ENCODE peak calls at places on chromosomes 7 and 10, in nine cellular contexts. J is HFFc6, H is natural killer cell, D is cardiac fibroblast, F is WTC11, N is choroid plexus epithelial cell, K is Calu3, G is GM10248, S is AG04449. B is an unnamed sample.

GRCh38 chr10:86443069-86443468 is 76.5 kb upstream of the GRID1 start:
- DNase-seq in N (peak; percentile 88), H (no peak), K (no peak), S (peak; percentile 66), D (peak; percentile 64), F (no peak), G (no peak), J (no peak), B (no peak)

GRCh38 chr7:1355568-1356340 is 103.5 kb downstream of the MICALL2 start:
- DNase-seq in H (no peak), G (no peak), F (peak; percentile 12), N (no peak), S (no peak), J (no peak), D (no peak), K (peak; percentile 82), B (no peak)

GRCh38 chr7:134737561-134738353 is 41.7 kb upstream of the CALD1 start:
- DNase-seq in H (no peak), N (peak; percentile 80), S (peak; percentile 90), K (no peak), J (peak; percentile 93), F (no peak), G (no peak), D (peak; percentile 92), B (no peak)

GRCh38 chr10:46019541-46020343 is 10.7 kb downstream of the NCOA4 start:
- DNase-seq in G (no peak), J (no peak), K (no peak), H (no peak), D (peak; percentile 43), S (no peak), N (peak; percentile 38), F (no peak), B (no peak)

GRCh38 chr10:133276435-133277201 is at the start of gene ADAM8:
- DNase-seq in J (no peak), N (no peak), K (peak; percentile 74), S (no peak), H (peak; percentile 65), F (peak; percentile 87), G (peak; percentile 93), D (no peak), B (no peak)

GRCh38 chr10:52316500-52316899 is 2.4 kb downstream of the DKK1 start:
- DNase-seq in G (no peak), S (no peak), D (no peak), F (no peak), J (peak; percentile 37), H (no peak), N (no peak), K (no peak), B (no peak)

GRCh38 chr7:142441074-142441403 is 183.2 kb upstream of the PRSS58 start:
- DNase-seq in K (no peak), G (no peak), N (no peak), S (no peak), H (no peak), F (no peak), J (no peak), D (no peak), B (no peak)

GRCh38 chr7:26696161-26696560 is 168.2 kb downstream of the SKAP2 start:
- DNase-seq in G (no peak), F (no peak), S (no peak), N (no peak), H (no peak), D (peak; percentile 21), K (no peak), J (no peak), B (no peak)

DNA sequence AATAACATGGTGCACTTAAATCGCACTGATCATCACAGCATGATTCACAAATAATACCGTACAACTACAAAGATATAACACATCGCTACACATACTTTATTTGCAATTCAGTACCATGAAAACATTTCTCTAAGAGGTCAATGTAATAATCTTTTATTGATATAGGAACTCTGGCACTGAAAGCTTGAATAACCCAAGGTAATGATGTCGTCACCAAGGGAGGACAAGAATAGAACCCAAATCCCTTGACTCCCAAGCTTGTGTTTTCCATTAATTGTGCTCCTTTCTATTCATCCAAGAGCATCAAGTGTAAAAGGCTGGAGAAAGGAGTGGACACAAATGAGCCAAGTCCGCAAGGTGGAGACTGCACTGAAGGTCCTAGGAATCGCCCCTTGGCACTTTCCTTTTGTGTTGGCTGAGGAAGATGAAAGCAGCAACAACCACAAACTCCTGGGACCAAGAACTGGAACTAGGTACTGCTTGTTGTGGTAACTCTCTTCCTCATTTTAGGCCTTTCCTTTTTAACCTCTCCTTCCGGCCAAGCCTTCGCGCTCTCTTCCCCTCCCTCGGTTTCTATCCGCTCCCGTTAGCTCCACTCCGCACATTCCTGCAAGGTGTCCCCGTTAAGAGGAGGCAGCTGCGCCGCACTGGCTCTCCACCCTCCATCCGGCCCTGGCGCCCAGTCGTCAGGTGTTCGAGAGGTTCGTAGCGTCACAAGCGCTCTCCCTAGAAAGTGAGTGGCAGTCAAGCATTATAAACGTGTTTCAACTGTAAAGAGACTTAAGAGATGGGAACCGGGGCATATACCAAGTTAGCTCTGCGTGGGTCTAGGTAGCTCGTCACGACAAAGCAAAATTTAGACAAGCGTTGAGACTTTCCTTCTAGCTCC is 1.0 kb upstream of the CBLL1 start:
- DNase-seq in G (peak; percentile 46), D (no peak), J (no peak), H (no peak), N (no peak), S (no peak), F (peak; percentile 77), K (no peak), B (no peak)
- TF ChIP-seq CTCF in G (no peak), D (no peak), J (no peak), H (no peak), N (no peak), S (no peak), F (no peak), K (no peak), B (no peak)

GRCh38 chr7:47282790-47283496 is 299.0 kb downstream of the TNS3 start:
- DNase-seq in K (no peak), D (no peak), G (no peak), S (no peak), J (no peak), N (no peak), F (no peak), H (no peak), B (no peak)

GRCh38 chr7:47283497-47284131 is 298.3 kb downstream of the TNS3 start:
- DNase-seq in N (no peak), F (no peak), J (no peak), S (no peak), K (peak; percentile 92), G (no peak), D (no peak), H (no peak), B (no peak)

GRCh38 chr7:47284691-47285246 is 297.1 kb downstream of the TNS3 start:
- DNase-seq in K (no peak), S (no peak), J (no peak), H (no peak), F (no peak), N (no peak), D (no peak), G (no peak), B (no peak)

GRCh38 chr7:47288060-47288459 is 293.9 kb downstream of the TNS3 start:
- DNase-seq in F (no peak), D (no peak), J (no peak), K (no peak), H (no peak), S (no peak), N (no peak), G (no peak), B (no peak)

DNA sequence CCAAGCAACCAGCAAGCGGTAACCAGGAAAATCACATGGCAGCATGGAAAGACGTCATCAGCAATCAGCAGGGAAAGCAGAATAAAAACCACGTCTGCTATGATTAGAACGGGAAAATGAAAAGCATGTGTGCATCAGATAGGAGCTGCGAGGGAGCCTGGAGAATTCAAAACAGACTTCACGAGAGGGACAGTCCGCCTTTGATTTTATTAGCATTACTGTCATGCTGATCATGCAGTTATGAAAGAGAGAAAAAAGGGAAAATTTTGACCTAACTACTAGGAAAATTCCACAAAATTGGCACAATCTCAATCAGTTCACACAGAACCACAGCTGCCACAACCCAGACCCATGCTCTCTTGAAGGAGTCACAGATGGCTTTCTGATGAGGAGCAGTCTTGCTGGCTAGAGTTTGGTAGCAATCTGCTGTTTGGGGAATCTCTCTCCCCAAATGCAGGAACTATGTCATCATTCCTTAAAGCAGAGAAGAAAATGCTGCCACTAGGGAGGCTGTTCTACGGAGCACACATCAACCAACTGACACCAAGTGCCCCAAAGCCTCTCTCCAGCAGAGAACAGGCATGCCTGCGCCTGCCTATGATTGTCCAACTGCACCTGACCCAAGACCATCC is 295.9 kb downstream of the TNS3 start:
- DNase-seq in G (no peak), F (no peak), K (no peak), N (peak; percentile 40), H (no peak), J (peak; percentile 75), S (peak; percentile 71), D (no peak), B (no peak)
- TF ChIP-seq CTCF in G (no peak), F (no peak), K (no peak), N (peak; percentile 33), H (no peak), J (peak; percentile 64), S (peak; percentile 34), D (peak; percentile 19), B (no peak)

GRCh38 chr7:25311346-25311745 is 83.1 kb upstream of the NPVF start:
- DNase-seq in N (no peak), S (no peak), F (no peak), K (no peak), D (no peak), H (no peak), G (no peak), J (no peak), B (no peak)

GRCh38 chr7:25314729-25315267 is 86.5 kb upstream of the NPVF start:
- DNase-seq in H (no peak), J (no peak), G (no peak), N (peak; percentile 4), F (no peak), K (peak; percentile 30), S (no peak), D (no peak), B (no peak)

GRCh38 chr7:25316366-25316765 is 88.1 kb upstream of the NPVF start:
- DNase-seq in H (no peak), K (no peak), J (no peak), D (no peak), N (no peak), S (no peak), G (no peak), F (no peak), B (no peak)

GRCh38 chr7:25312968-25313367 is 84.7 kb upstream of the NPVF start:
- DNase-seq in S (no peak), F (no peak), K (no peak), D (no peak), J (no peak), N (no peak), H (no peak), G (no peak), B (no peak)

GRCh38 chr7:25314094-25314708 is 85.9 kb upstream of the NPVF start:
- DNase-seq in S (no peak), F (no peak), J (no peak), K (peak; percentile 57), H (no peak), N (no peak), D (no peak), G (no peak), B (no peak)
- TF ChIP-seq CTCF in S (no peak), F (no peak), J (no peak), K (no peak), H (no peak), N (no peak), D (no peak), G (no peak), B (no peak)

DNA sequence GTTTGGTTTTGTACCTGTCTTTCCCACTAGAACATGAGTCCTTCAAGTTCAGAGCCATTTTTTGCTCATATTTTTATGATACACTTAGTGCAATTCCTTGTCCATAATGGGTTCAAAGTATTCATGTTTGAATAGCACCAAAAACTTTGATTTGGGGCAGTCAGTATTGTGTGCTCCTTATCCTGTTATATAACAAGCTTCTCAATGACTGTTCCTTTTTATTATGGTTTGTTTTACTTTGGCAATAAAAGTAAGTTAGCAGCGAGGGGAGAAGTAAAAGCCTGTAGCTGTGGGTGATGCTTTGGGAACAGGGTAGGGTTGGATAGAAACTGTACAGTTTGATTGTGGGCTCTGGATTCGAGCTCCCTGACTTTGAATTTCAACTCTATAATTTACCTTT is 174.4 kb upstream of the PCLO start:
- DNase-seq in G (no peak), J (no peak), K (no peak), D (no peak), F (no peak), S (no peak), H (no peak), N (no peak), B (no peak)
- TF ChIP-seq CTCF in G (no peak), J (no peak), K (no peak), D (no peak), F (no peak), S (no peak), H (no peak), N (no peak), B (no peak)

B was measured in neural crest cell.